ENCODE peak calls at places on chromosome 20, in five cellular contexts. One of them, this sample, is unnamed.

GRCh38 chr20:9807176-9807575 is 31.7 kb downstream of the PAK5 start:
- DNase-seq in tibial artery: no peak
- DNase-seq in adrenal gland: no peak
- DNase-seq in AG04449: no peak
- DNase-seq in upper lobe of right lung: no peak
- DNase-seq in this sample: no peak

GRCh38 chr20:6299451-6299850 is 176.6 kb upstream of the FERMT1 start:
- DNase-seq in tibial artery: no peak
- DNase-seq in adrenal gland: no peak
- DNase-seq in AG04449: no peak
- DNase-seq in upper lobe of right lung: no peak
- DNase-seq in this sample: no peak

GRCh38 chr20:48294942-48295341 is 509.7 kb upstream of the SULF2 start:
- DNase-seq in tibial artery: no peak
- DNase-seq in adrenal gland: no peak
- DNase-seq in AG04449: no peak
- DNase-seq in upper lobe of right lung: no peak
- DNase-seq in this sample: no peak

GRCh38 chr20:16575390-16576140 is 2.3 kb upstream of the KIF16B start:
- DNase-seq in tibial artery: no peak
- DNase-seq in adrenal gland: no peak
- DNase-seq in AG04449: no peak
- DNase-seq in upper lobe of right lung: no peak
- DNase-seq in this sample: no peak

GRCh38 chr20:2137552-2138201 is 36.0 kb downstream of the STK35 start:
- DNase-seq in tibial artery: no peak
- DNase-seq in adrenal gland: peak
- DNase-seq in AG04449: peak
- DNase-seq in upper lobe of right lung: no peak
- DNase-seq in this sample: no peak

GRCh38 chr20:39338977-39339376 is 376.8 kb downstream of the DHX35 start:
- DNase-seq in tibial artery: no peak
- DNase-seq in adrenal gland: no peak
- DNase-seq in AG04449: no peak
- DNase-seq in upper lobe of right lung: no peak
- DNase-seq in this sample: no peak

GRCh38 chr20:44104807-44105517 is 82.0 kb downstream of the JPH2 start:
- DNase-seq in tibial artery: no peak
- DNase-seq in adrenal gland: no peak
- DNase-seq in AG04449: no peak
- DNase-seq in upper lobe of right lung: no peak
- DNase-seq in this sample: no peak

GRCh38 chr20:2379511-2380229 is 1.0 kb upstream of the TGM6 start:
- DNase-seq in tibial artery: no peak
- DNase-seq in adrenal gland: no peak
- DNase-seq in AG04449: no peak
- DNase-seq in upper lobe of right lung: no peak
- DNase-seq in this sample: no peak

GRCh38 chr20:5864873-5865582 is 85.3 kb downstream of the TRMT6 start:
- DNase-seq in tibial artery: no peak
- DNase-seq in adrenal gland: peak
- DNase-seq in AG04449: peak
- DNase-seq in upper lobe of right lung: no peak
- DNase-seq in this sample: peak

GRCh38 chr20:21099653-21100589 is 6.2 kb downstream of the LINC00237 start:
- DNase-seq in tibial artery: no peak
- DNase-seq in adrenal gland: no peak
- DNase-seq in AG04449: no peak
- DNase-seq in upper lobe of right lung: peak
- DNase-seq in this sample: no peak

GRCh38 chr20:50721881-50722281 is 9.5 kb upstream of the PARD6B start:
- DNase-seq in tibial artery: peak
- DNase-seq in adrenal gland: no peak
- DNase-seq in AG04449: no peak
- DNase-seq in upper lobe of right lung: no peak
- DNase-seq in this sample: no peak

GRCh38 chr20:26208296-26209091 is 511.8 kb upstream of the ZNF337 start:
- DNase-seq in tibial artery: no peak
- DNase-seq in adrenal gland: peak
- DNase-seq in AG04449: no peak
- DNase-seq in upper lobe of right lung: peak
- DNase-seq in this sample: no peak

GRCh38 chr20:47493175-47493953 is 8.3 kb upstream of the NCOA3 start:
- DNase-seq in tibial artery: peak
- DNase-seq in adrenal gland: peak
- DNase-seq in AG04449: peak
- DNase-seq in upper lobe of right lung: peak
- DNase-seq in this sample: peak

GRCh38 chr20:33272155-33272873 is 10.7 kb upstream of the BPIFB1 start:
- DNase-seq in tibial artery: peak
- DNase-seq in adrenal gland: no peak
- DNase-seq in AG04449: no peak
- DNase-seq in upper lobe of right lung: no peak
- DNase-seq in this sample: no peak

GRCh38 chr20:23634044-23634801 is 3.5 kb downstream of the CST3 start:
- DNase-seq in tibial artery: no peak
- DNase-seq in adrenal gland: no peak
- DNase-seq in AG04449: no peak
- DNase-seq in upper lobe of right lung: no peak
- DNase-seq in this sample: no peak

GRCh38 chr20:45909817-45910669 is 1.9 kb downstream of the PLTP start:
- DNase-seq in tibial artery: no peak
- DNase-seq in adrenal gland: no peak
- DNase-seq in AG04449: no peak
- DNase-seq in upper lobe of right lung: no peak
- DNase-seq in this sample: no peak

GRCh38 chr20:46814366-46815232 is 80.0 kb upstream of the EYA2 start:
- DNase-seq in tibial artery: no peak
- DNase-seq in adrenal gland: no peak
- DNase-seq in AG04449: peak
- DNase-seq in upper lobe of right lung: no peak
- DNase-seq in this sample: no peak

GRCh38 chr20:53099851-53100250 is 127.7 kb downstream of the TSHZ2 start:
- DNase-seq in tibial artery: no peak
- DNase-seq in adrenal gland: no peak
- DNase-seq in AG04449: no peak
- DNase-seq in upper lobe of right lung: no peak
- DNase-seq in this sample: no peak

GRCh38 chr20:32358883-32359632 is 927 bp downstream of the ASXL1 start:
- DNase-seq in tibial artery: peak
- DNase-seq in adrenal gland: peak
- DNase-seq in AG04449: no peak
- DNase-seq in upper lobe of right lung: peak
- DNase-seq in this sample: no peak

GRCh38 chr20:53157443-53158408 is 185.6 kb downstream of the TSHZ2 start:
- DNase-seq in tibial artery: no peak
- DNase-seq in adrenal gland: no peak
- DNase-seq in AG04449: no peak
- DNase-seq in upper lobe of right lung: peak
- DNase-seq in this sample: no peak

GRCh38 chr20:24692429-24693190 is 223.2 kb downstream of the SYNDIG1 start:
- DNase-seq in tibial artery: peak
- DNase-seq in adrenal gland: peak
- DNase-seq in AG04449: no peak
- DNase-seq in upper lobe of right lung: peak
- DNase-seq in this sample: no peak

GRCh38 chr20:25225642-25226432 is 22.0 kb upstream of the PYGB start:
- DNase-seq in tibial artery: peak
- DNase-seq in adrenal gland: no peak
- DNase-seq in AG04449: no peak
- DNase-seq in upper lobe of right lung: no peak
- DNase-seq in this sample: no peak

GRCh38 chr20:18737140-18737539 is 76.4 kb upstream of the SCP2D1 start:
- DNase-seq in tibial artery: no peak
- DNase-seq in adrenal gland: no peak
- DNase-seq in AG04449: no peak
- DNase-seq in upper lobe of right lung: no peak
- DNase-seq in this sample: no peak

GRCh38 chr20:38810926-38811325 is 5.4 kb downstream of the PPP1R16B start:
- DNase-seq in tibial artery: no peak
- DNase-seq in adrenal gland: no peak
- DNase-seq in AG04449: no peak
- DNase-seq in upper lobe of right lung: no peak
- DNase-seq in this sample: no peak

GRCh38 chr20:23442436-23442835 is 3.0 kb downstream of the CSTL1 start:
- DNase-seq in tibial artery: no peak
- DNase-seq in adrenal gland: no peak
- DNase-seq in AG04449: no peak
- DNase-seq in upper lobe of right lung: no peak
- DNase-seq in this sample: no peak

GRCh38 chr20:44068780-44069191 is 118.2 kb downstream of the JPH2 start:
- DNase-seq in tibial artery: peak
- DNase-seq in adrenal gland: no peak
- DNase-seq in AG04449: no peak
- DNase-seq in upper lobe of right lung: peak
- DNase-seq in this sample: no peak

GRCh38 chr20:40497781-40498691 is 191.0 kb downstream of the MAFB start:
- DNase-seq in tibial artery: peak
- DNase-seq in adrenal gland: no peak
- DNase-seq in AG04449: no peak
- DNase-seq in upper lobe of right lung: peak
- DNase-seq in this sample: no peak

GRCh38 chr20:53739799-53740785 is 146.5 kb upstream of the ZNF217 start:
- DNase-seq in tibial artery: no peak
- DNase-seq in adrenal gland: no peak
- DNase-seq in AG04449: no peak
- DNase-seq in upper lobe of right lung: no peak
- DNase-seq in this sample: no peak

GRCh38 chr20:21325296-21325695 is 22.2 kb downstream of the XRN2 start:
- DNase-seq in tibial artery: no peak
- DNase-seq in adrenal gland: no peak
- DNase-seq in AG04449: no peak
- DNase-seq in upper lobe of right lung: no peak
- DNase-seq in this sample: no peak

GRCh38 chr20:50298554-50299324 is 108.1 kb downstream of the CEBPB start:
- DNase-seq in tibial artery: no peak
- DNase-seq in adrenal gland: no peak
- DNase-seq in AG04449: no peak
- DNase-seq in upper lobe of right lung: no peak
- DNase-seq in this sample: no peak

GRCh38 chr20:53050338-53050737 is 78.2 kb downstream of the TSHZ2 start:
- DNase-seq in tibial artery: no peak
- DNase-seq in adrenal gland: no peak
- DNase-seq in AG04449: no peak
- DNase-seq in upper lobe of right lung: no peak
- DNase-seq in this sample: no peak

GRCh38 chr20:2914160-2914559 is 40.9 kb downstream of the PTPRA start:
- DNase-seq in tibial artery: no peak
- DNase-seq in adrenal gland: no peak
- DNase-seq in AG04449: no peak
- DNase-seq in upper lobe of right lung: no peak
- DNase-seq in this sample: no peak

GRCh38 chr20:45028424-45029136 is 62.3 kb downstream of the STK4 start:
- DNase-seq in tibial artery: no peak
- DNase-seq in adrenal gland: no peak
- DNase-seq in AG04449: no peak
- DNase-seq in upper lobe of right lung: no peak
- DNase-seq in this sample: no peak

GRCh38 chr20:53149652-53150205 is 177.6 kb downstream of the TSHZ2 start:
- DNase-seq in tibial artery: no peak
- DNase-seq in adrenal gland: no peak
- DNase-seq in AG04449: no peak
- DNase-seq in upper lobe of right lung: no peak
- DNase-seq in this sample: no peak

GRCh38 chr20:20664795-20665194 is 47.6 kb downstream of the RALGAPA2 start:
- DNase-seq in tibial artery: no peak
- DNase-seq in adrenal gland: peak
- DNase-seq in AG04449: no peak
- DNase-seq in upper lobe of right lung: no peak
- DNase-seq in this sample: peak

GRCh38 chr20:50404419-50405234 is 105.6 kb upstream of the PTPN1 start:
- DNase-seq in tibial artery: no peak
- DNase-seq in adrenal gland: no peak
- DNase-seq in AG04449: no peak
- DNase-seq in upper lobe of right lung: no peak
- DNase-seq in this sample: no peak

GRCh38 chr20:53857723-53858236 is 212.6 kb downstream of the BCAS1 start:
- DNase-seq in tibial artery: no peak
- DNase-seq in adrenal gland: no peak
- DNase-seq in AG04449: no peak
- DNase-seq in upper lobe of right lung: no peak
- DNase-seq in this sample: no peak

GRCh38 chr20:21074605-21075336 is 31.4 kb downstream of the LINC00237 start:
- DNase-seq in tibial artery: no peak
- DNase-seq in adrenal gland: no peak
- DNase-seq in AG04449: no peak
- DNase-seq in upper lobe of right lung: no peak
- DNase-seq in this sample: peak

GRCh38 chr20:48191200-48191599 is 405.9 kb upstream of the SULF2 start:
- DNase-seq in tibial artery: no peak
- DNase-seq in adrenal gland: no peak
- DNase-seq in AG04449: no peak
- DNase-seq in upper lobe of right lung: no peak
- DNase-seq in this sample: no peak

DNA sequence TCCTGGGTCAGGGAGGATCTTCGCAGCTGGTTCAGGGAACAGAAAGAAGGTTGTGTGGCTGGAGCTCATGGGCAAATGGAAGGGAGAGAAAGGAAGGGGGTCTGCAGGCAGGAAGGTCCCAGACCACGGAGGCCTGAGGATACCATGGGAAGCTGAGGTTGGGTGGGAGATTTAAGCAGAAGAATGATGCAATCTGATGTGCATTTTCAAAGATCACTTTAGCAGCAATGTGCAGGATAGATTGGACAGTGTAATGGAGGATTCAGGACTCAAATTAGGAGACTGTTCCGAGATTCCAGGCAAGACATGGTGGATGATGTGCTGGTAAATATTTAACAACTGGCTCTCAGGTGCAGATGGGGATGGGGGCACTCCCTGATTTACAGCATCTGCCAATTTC is 5.8 kb upstream of the RRBP1 start:
- DNase-seq in tibial artery: no peak
- DNase-seq in adrenal gland: no peak
- DNase-seq in AG04449: no peak
- DNase-seq in upper lobe of right lung: no peak
- DNase-seq in this sample: no peak
- H3K4me3 ChIP-seq in tibial artery: no peak
- H3K4me3 ChIP-seq in adrenal gland: no peak
- H3K4me3 ChIP-seq in AG04449: no peak
- H3K4me3 ChIP-seq in upper lobe of right lung: no peak
- H3K4me3 ChIP-seq in this sample: no peak

GRCh38 chr20:36744764-36745191 is 1.1 kb downstream of the NDRG3 start:
- DNase-seq in tibial artery: peak
- DNase-seq in adrenal gland: peak
- DNase-seq in AG04449: peak
- DNase-seq in upper lobe of right lung: no peak
- DNase-seq in this sample: no peak
- H3K4me3 ChIP-seq in tibial artery: peak
- H3K4me3 ChIP-seq in adrenal gland: peak
- H3K4me3 ChIP-seq in AG04449: peak
- H3K4me3 ChIP-seq in upper lobe of right lung: peak
- H3K4me3 ChIP-seq in this sample: peak

GRCh38 chr20:37803476-37804307 is 99.2 kb upstream of the VSTM2L start:
- DNase-seq in tibial artery: no peak
- DNase-seq in adrenal gland: no peak
- DNase-seq in AG04449: no peak
- DNase-seq in upper lobe of right lung: no peak
- DNase-seq in this sample: no peak
- H3K4me3 ChIP-seq in tibial artery: no peak
- H3K4me3 ChIP-seq in adrenal gland: no peak
- H3K4me3 ChIP-seq in AG04449: no peak
- H3K4me3 ChIP-seq in upper lobe of right lung: no peak
- H3K4me3 ChIP-seq in this sample: no peak

GRCh38 chr20:59398552-59399265 is 98.3 kb downstream of the EDN3 start:
- DNase-seq in tibial artery: no peak
- DNase-seq in adrenal gland: no peak
- DNase-seq in AG04449: no peak
- DNase-seq in upper lobe of right lung: no peak
- DNase-seq in this sample: no peak
- H3K4me3 ChIP-seq in tibial artery: no peak
- H3K4me3 ChIP-seq in adrenal gland: no peak
- H3K4me3 ChIP-seq in AG04449: no peak
- H3K4me3 ChIP-seq in upper lobe of right lung: no peak
- H3K4me3 ChIP-seq in this sample: no peak